ENCODE peak calls at places on chromosomes 4 and X, in four cellular contexts. M is pancreas, D is MM.1S, Z is IMR-90. A is an unnamed sample. For H3K27me3, the result is how much of the 10 kb centered on the place peaks cover.

GRCh38 chrX:45710081-45710801 is 509.6 kb upstream of the DIPK2B start:
- DNase-seq in M (no peak), D (no peak), Z (peak), A (peak)

GRCh38 chrX:41475611-41476241 is 28.6 kb downstream of the NYX start:
- DNase-seq in M (no peak), D (no peak), Z (no peak), A (no peak)

GRCh38 chr4:140675599-140676231 is 80.5 kb downstream of the TBC1D9 start:
- DNase-seq in M (no peak), D (no peak), Z (peak), A (no peak)

GRCh38 chr4:26993967-26994366 is 133.3 kb downstream of the STIM2 start:
- DNase-seq in M (no peak), D (no peak), Z (no peak), A (no peak)

GRCh38 chr4:98625399-98625798 is 33.0 kb downstream of the TSPAN5 start:
- DNase-seq in M (no peak), D (no peak), Z (no peak), A (no peak)

GRCh38 chr4:76589872-76590846 is 155.1 kb downstream of the SHROOM3 start:
- DNase-seq in M (peak), D (no peak), Z (peak), A (peak)

GRCh38 chr4:37976991-37977470 is 16.8 kb downstream of the PTTG2 start:
- DNase-seq in M (peak), D (peak), Z (peak), A (no peak)

GRCh38 chrX:132774312-132774711 is 184.1 kb downstream of the HS6ST2 start:
- DNase-seq in M (no peak), D (no peak), Z (no peak), A (no peak)

GRCh38 chr4:174714393-174715211 is 114.4 kb downstream of the GLRA3 start:
- DNase-seq in M (no peak), D (peak), Z (peak), A (no peak)

GRCh38 chrX:40105016-40105790 is 7.4 kb upstream of the BCOR start:
- DNase-seq in M (peak), D (peak), Z (no peak), A (no peak)

GRCh38 chr4:15003441-15003890 is 1.2 kb downstream of the CPEB2 start:
- DNase-seq in M (peak), D (peak), Z (peak), A (no peak)

GRCh38 chrX:132716006-132716405 is 227.2 kb upstream of the MBNL3 start:
- DNase-seq in M (no peak), D (no peak), Z (no peak), A (no peak)

GRCh38 chr4:153205028-153205648 is 895 bp downstream of the TRIM2 start:
- DNase-seq in M (peak), D (no peak), Z (no peak), A (peak)

GRCh38 chrX:65634732-65635131 is 32.7 kb upstream of the MSN start:
- DNase-seq in M (no peak), D (no peak), Z (no peak), A (no peak)

GRCh38 chrX:41066391-41066790 is 18.9 kb upstream of the USP9X start:
- DNase-seq in M (no peak), D (no peak), Z (no peak), A (no peak)

GRCh38 chr4:77697860-77698599 is 92.4 kb downstream of the CXCL13 start:
- DNase-seq in M (peak), D (no peak), Z (peak), A (no peak)

GRCh38 chr4:187125062-187125461 is 401.4 kb upstream of the FAT1 start:
- DNase-seq in M (no peak), D (no peak), Z (no peak), A (no peak)

GRCh38 chr4:125244848-125245450 is 69.8 kb upstream of the FAT4 start:
- DNase-seq in M (no peak), D (peak), Z (peak), A (no peak)

GRCh38 chr4:17463606-17464005 is 48.3 kb downstream of the QDPR start:
- DNase-seq in M (no peak), D (no peak), Z (no peak), A (no peak)

GRCh38 chrX:19772759-19773623 is 114.4 kb downstream of the SH3KBP1 start:
- DNase-seq in M (no peak), D (peak), Z (no peak), A (no peak)

GRCh38 chrX:97367149-97367548 is 483.4 kb downstream of the RPA4 start:
- DNase-seq in M (no peak), D (no peak), Z (peak), A (peak)

GRCh38 chr4:70721747-70722146 is at the start of gene RUFY3:
- DNase-seq in M (no peak), D (no peak), Z (peak), A (peak)

GRCh38 chr4:158681630-158682029 is 9.5 kb downstream of the ETFDH start:
- DNase-seq in M (no peak), D (no peak), Z (no peak), A (no peak)

GRCh38 chr4:138138774-138139173 is 103.4 kb downstream of the SLC7A11 start:
- DNase-seq in M (no peak), D (no peak), Z (no peak), A (no peak)

GRCh38 chr4:185080545-185080944 is 62.3 kb downstream of the HELT start:
- DNase-seq in M (no peak), D (no peak), Z (no peak), A (no peak)

GRCh38 chrX:47581731-47582647 is at the start of gene TIMP1:
- DNase-seq in M (peak), D (peak), Z (peak), A (peak)

GRCh38 chr4:165668694-165669093 is 204.3 kb upstream of the TLL1 start:
- DNase-seq in M (no peak), D (no peak), Z (no peak), A (no peak)

GRCh38 chrX:53481816-53482485 is 47.8 kb upstream of the HSD17B10 start:
- DNase-seq in M (peak), D (peak), Z (peak), A (no peak)

GRCh38 chrX:115259238-115259875 is 25.5 kb upstream of the LRCH2 start:
- DNase-seq in M (no peak), D (no peak), Z (no peak), A (peak)

GRCh38 chr4:174516345-174516744 is 5.9 kb downstream of the HPGD start:
- DNase-seq in M (no peak), D (no peak), Z (no peak), A (no peak)

GRCh38 chr4:111506706-111507105 is 638.5 kb upstream of the FAM241A start:
- DNase-seq in M (no peak), D (no peak), Z (peak), A (peak)

GRCh38 chr4:18961879-18962278 is 940.3 kb upstream of the LCORL start:
- DNase-seq in M (no peak), D (no peak), Z (no peak), A (no peak)

GRCh38 chrX:151697537-151697936 is 2.3 kb downstream of the PRRG3 start:
- DNase-seq in M (no peak), D (no peak), Z (no peak), A (peak)

DNA sequence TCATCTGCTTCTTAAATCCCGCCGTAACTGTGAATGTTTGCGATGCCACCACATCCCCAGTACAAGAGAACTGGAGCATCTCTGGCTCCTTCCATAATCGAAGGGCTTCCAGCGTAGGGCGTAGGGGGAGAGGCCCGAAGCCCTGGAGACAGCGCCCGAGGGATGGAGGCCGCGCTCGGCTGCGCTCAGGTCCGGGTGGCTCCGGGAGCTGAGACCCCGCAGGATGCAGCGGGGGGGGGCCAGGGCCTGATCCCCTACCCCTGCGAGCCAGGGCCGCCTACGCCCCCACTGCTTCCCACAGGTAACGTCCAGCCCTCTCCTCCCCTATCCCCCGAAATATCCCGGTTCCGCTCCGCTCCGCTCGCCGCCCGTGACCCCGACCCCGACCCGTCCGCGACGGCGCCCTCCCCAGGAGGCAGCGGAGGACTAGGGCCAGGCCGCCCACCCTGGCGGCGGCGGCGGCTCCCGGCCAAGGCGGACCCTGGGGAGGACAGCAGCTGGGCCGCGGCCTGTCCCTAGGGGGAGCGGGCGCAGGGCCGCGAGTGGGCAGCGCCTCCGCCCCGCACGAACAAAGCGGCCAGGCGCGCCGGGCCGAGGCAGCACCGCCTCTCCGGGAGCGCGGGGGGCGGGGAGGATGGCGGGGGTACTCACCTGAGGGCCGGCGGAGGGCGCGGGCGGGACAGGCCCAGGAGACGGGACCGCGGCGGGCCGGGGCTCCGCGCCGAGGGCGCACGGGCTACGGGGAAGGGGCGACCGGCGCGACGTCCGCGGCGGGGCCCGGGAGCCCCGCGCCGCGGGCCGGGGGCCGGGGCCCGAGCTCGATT is 720 bp downstream of the WDFY3 start:
- DNase-seq in M (peak), D (no peak), Z (peak), A (no peak)
- H3K4me3 ChIP-seq in M (peak), D (peak), Z (peak), A (peak)

GRCh38 chrX:25015486-25016360 is at the start of gene ARX:
- DNase-seq in M (peak), D (no peak), Z (peak), A (no peak)
- H3K27me3 ChIP-seq in M (under half), D (under half), Z (half or more), A (under half)

GRCh38 chr4:8285976-8286718 is 16.6 kb downstream of the HTRA3 start:
- DNase-seq in M (peak), D (no peak), Z (no peak), A (no peak)
- H3K4me3 ChIP-seq in M (no peak), D (no peak), Z (no peak), A (no peak)

GRCh38 chr4:4388836-4389575 is 2.1 kb downstream of the NSG1 start:
- DNase-seq in M (no peak), D (no peak), Z (no peak), A (no peak)

GRCh38 chr4:4386296-4386735 is 586 bp upstream of the NSG1 start:
- DNase-seq in M (no peak), D (no peak), Z (no peak), A (no peak)

GRCh38 chr4:4386736-4387392 is at the start of gene NSG1:
- DNase-seq in M (no peak), D (no peak), Z (peak), A (no peak)

GRCh38 chr4:4388418-4388817 is 1.5 kb downstream of the NSG1 start:
- DNase-seq in M (no peak), D (no peak), Z (no peak), A (no peak)

GRCh38 chr4:4387531-4388311 is 819 bp downstream of the NSG1 start:
- DNase-seq in M (no peak), D (no peak), Z (no peak), A (no peak)
- H3K27me3 ChIP-seq in M (under half), D (under half), Z (half or more), A (under half)